ENCODE peak calls at places on chromosomes 6 and 20, in five cellular contexts. J is stimulated activated CD4-positive, alpha-beta T cell treated with anti-CD3 and anti-CD28 coated beads, Interleukin-1b, Interleukin-23, amount 100 ng/mL, for 24 hours; U is K562; R is substantia nigra; O is kidney tubule cell. S is an unnamed sample.

GRCh38 chr6:79911992-79912391 is 35.4 kb downstream of the ELOVL4 start:
- DNase-seq in J (no peak), U (no peak), R (no peak), O (no peak), S (no peak)

GRCh38 chr20:7716286-7716972 is 223.8 kb downstream of the HAO1 start:
- DNase-seq in J (no peak), U (no peak), R (no peak), O (no peak), S (no peak)

GRCh38 chr20:35315199-35316020 is 23.2 kb upstream of the FAM83C start:
- DNase-seq in J (no peak), U (no peak), R (no peak), O (peak), S (no peak)

GRCh38 chr6:108168501-108168979 is 2.7 kb downstream of the NR2E1 start:
- DNase-seq in J (no peak), U (no peak), R (no peak), O (peak), S (peak)

GRCh38 chr6:73732845-73733675 is 37.1 kb downstream of the CD109 start:
- DNase-seq in J (peak), U (peak), R (peak), O (peak), S (no peak)

GRCh38 chr6:169934699-169935347 is 183.4 kb downstream of the ERMARD start:
- DNase-seq in J (no peak), U (no peak), R (no peak), O (no peak), S (no peak)

GRCh38 chr6:127117979-127118504 is 429 bp upstream of the RSPO3 start:
- DNase-seq in J (no peak), U (no peak), R (no peak), O (no peak), S (peak)

GRCh38 chr6:101110814-101111213 is 229.7 kb upstream of the ASCC3 start:
- DNase-seq in J (no peak), U (no peak), R (no peak), O (no peak), S (no peak)

GRCh38 chr6:164928041-164928321 is 381.4 kb downstream of the C6orf118 start:
- DNase-seq in J (no peak), U (no peak), R (no peak), O (no peak), S (no peak)

GRCh38 chr6:125587624-125588023 is 161.8 kb upstream of the HEY2 start:
- DNase-seq in J (no peak), U (peak), R (no peak), O (no peak), S (no peak)

GRCh38 chr6:136550330-136551071 is at the start of gene MAP7:
- DNase-seq in J (peak), U (peak), R (peak), O (peak), S (peak)

GRCh38 chr6:15495375-15495901 is 167.4 kb downstream of the DTNBP1 start:
- DNase-seq in J (no peak), U (no peak), R (no peak), O (no peak), S (no peak)

GRCh38 chr20:29689411-29690225 is 1567.8 kb upstream of the DEFB115 start:
- DNase-seq in J (peak), U (peak), R (no peak), O (no peak), S (no peak)

GRCh38 chr6:52707963-52708680 is 37.2 kb downstream of the TMEM14A start:
- DNase-seq in J (no peak), U (no peak), R (no peak), O (no peak), S (no peak)

GRCh38 chr20:650954-651353 is 2.0 kb downstream of the SRXN1 start:
- DNase-seq in J (no peak), U (no peak), R (no peak), O (peak), S (no peak)

GRCh38 chr20:8389381-8390368 is 257.6 kb downstream of the PLCB1 start:
- DNase-seq in J (no peak), U (peak), R (no peak), O (peak), S (no peak)

GRCh38 chr20:38937978-38938473 is 11.8 kb downstream of the FAM83D start:
- DNase-seq in J (no peak), U (no peak), R (no peak), O (no peak), S (no peak)

GRCh38 chr6:44004625-44005506 is 122.4 kb downstream of the MRPL14 start:
- DNase-seq in J (no peak), U (no peak), R (peak), O (peak), S (no peak)

GRCh38 chr20:16314722-16315121 is 258.5 kb downstream of the KIF16B start:
- DNase-seq in J (no peak), U (no peak), R (no peak), O (no peak), S (no peak)

GRCh38 chr6:133568970-133569889 is 319.7 kb upstream of the TCF21 start:
- DNase-seq in J (no peak), U (peak), R (no peak), O (peak), S (no peak)

GRCh38 chr6:135382182-135382628 is 115.3 kb downstream of the AHI1 start:
- DNase-seq in J (no peak), U (no peak), R (no peak), O (no peak), S (no peak)